ENCODE peak calls at places on chromosomes 4 and X, in eight cellular contexts. G is uterus, S is neural crest cell, O is fibroblast of pulmonary artery, Q is AG04450, K is PC-9, P is nephron progenitor cell, J is pancreas. D is an unnamed sample.

GRCh38 chr4:33025236-33025635 is 2305.1 kb downstream of the PCDH7 start:
- DNase-seq in S (no peak), G (no peak), Q (no peak), P (no peak), K (no peak), J (no peak), O (no peak), D (no peak)

GRCh38 chrX:1027133-1027532 is 185.3 kb downstream of the CRLF2 start:
- DNase-seq in G (no peak), K (no peak), Q (no peak), S (no peak), O (no peak), J (no peak), P (no peak), D (no peak)

GRCh38 chrX:140918398-140919043 is 83.9 kb upstream of the SPANXB1 start:
- DNase-seq in G (no peak), K (peak), Q (peak), O (peak), J (peak), S (peak), P (peak), D (peak)

GRCh38 chr4:15031993-15032660 is 29.8 kb downstream of the CPEB2 start:
- DNase-seq in Q (no peak), J (no peak), K (no peak), P (no peak), S (no peak), G (no peak), O (peak), D (no peak)

GRCh38 chr4:2798399-2799301 is 5.8 kb downstream of the SH3BP2 start:
- DNase-seq in S (no peak), O (peak), G (peak), K (peak), P (no peak), J (no peak), Q (no peak), D (peak)

GRCh38 chr4:140116442-140117104 is 37.4 kb downstream of the MAML3 start:
- DNase-seq in S (no peak), O (no peak), J (no peak), P (no peak), Q (no peak), K (no peak), G (no peak), D (peak)

GRCh38 chrX:151098996-151099395 is 77.4 kb upstream of the GPR50 start:
- DNase-seq in G (no peak), P (no peak), J (no peak), O (no peak), S (no peak), K (no peak), Q (no peak), D (no peak)

GRCh38 chrX:13647709-13648212 is 5.2 kb upstream of the TCEANC start:
- DNase-seq in K (peak), J (peak), O (peak), G (peak), Q (no peak), S (no peak), P (no peak), D (peak)

GRCh38 chr4:118981839-118982381 is 93.3 kb downstream of the SYNPO2 start:
- DNase-seq in P (peak), S (peak), G (peak), Q (peak), J (peak), K (peak), O (peak), D (peak)

GRCh38 chr4:125956281-125956680 is 641.5 kb downstream of the FAT4 start:
- DNase-seq in P (no peak), S (no peak), J (no peak), O (no peak), Q (no peak), G (no peak), K (no peak), D (no peak)

GRCh38 chrX:149013081-149013480 is 492.0 kb downstream of the IDS start:
- DNase-seq in J (no peak), G (no peak), P (no peak), S (no peak), K (no peak), Q (no peak), O (no peak), D (no peak)

GRCh38 chrX:109840585-109840984 is 107.5 kb upstream of the ACSL4 start:
- DNase-seq in S (no peak), K (peak), P (no peak), G (peak), Q (peak), J (no peak), O (peak), D (peak)

GRCh38 chrX:124190440-124190839 is 142.0 kb upstream of the TEX13D start:
- DNase-seq in Q (no peak), P (no peak), K (no peak), J (no peak), S (no peak), O (no peak), G (no peak), D (no peak)

GRCh38 chr4:78286281-78286680 is 229.2 kb downstream of the FRAS1 start:
- DNase-seq in P (no peak), O (no peak), S (no peak), J (no peak), K (no peak), Q (no peak), G (no peak), D (no peak)

GRCh38 chrX:74138943-74139342 is 165.0 kb upstream of the ZCCHC13 start:
- DNase-seq in S (no peak), Q (no peak), P (no peak), O (no peak), G (no peak), K (no peak), J (no peak), D (no peak)

GRCh38 chrX:117973175-117974075 is 143.2 kb downstream of the KLHL13 start:
- DNase-seq in O (no peak), P (peak), G (no peak), S (no peak), Q (no peak), J (no peak), K (no peak), D (no peak)

GRCh38 chrX:70755850-70756249 is 152.7 kb downstream of the TEX11 start:
- DNase-seq in O (no peak), J (no peak), G (no peak), S (no peak), P (no peak), Q (no peak), K (no peak), D (no peak)

GRCh38 chrX:6225307-6226052 is 3.2 kb downstream of the NLGN4X start:
- DNase-seq in Q (no peak), P (no peak), O (no peak), S (no peak), G (no peak), J (no peak), K (no peak), D (no peak)

GRCh38 chrX:12563121-12563520 is 228.1 kb upstream of the PRPS2 start:
- DNase-seq in K (no peak), O (peak), Q (peak), G (no peak), S (no peak), J (no peak), P (no peak), D (peak)

GRCh38 chr4:166400270-166400894 is 527.3 kb downstream of the TLL1 start:
- DNase-seq in G (no peak), Q (no peak), O (no peak), J (no peak), S (no peak), K (no peak), P (no peak), D (no peak)

GRCh38 chr4:150389896-150390530 is 191.9 kb upstream of the MAB21L2 start:
- DNase-seq in Q (no peak), O (peak), S (no peak), G (no peak), J (no peak), K (no peak), P (no peak), D (no peak)

GRCh38 chrX:135497736-135498135 is 22.7 kb upstream of the INTS6L start:
- DNase-seq in G (no peak), S (no peak), Q (no peak), J (no peak), K (no peak), P (no peak), O (no peak), D (no peak)

GRCh38 chrX:12979011-12979629 is 4.2 kb downstream of the TMSB4X start:
- DNase-seq in P (no peak), S (no peak), K (no peak), J (no peak), O (no peak), Q (no peak), G (no peak), D (no peak)

GRCh38 chrX:150767045-150767395 is 73.8 kb downstream of the MTMR1 start:
- DNase-seq in G (no peak), K (no peak), J (peak), Q (no peak), S (no peak), P (no peak), O (peak), D (peak)

GRCh38 chr4:74474345-74475099 is 29.6 kb downstream of the AREG start:
- DNase-seq in O (peak), S (no peak), Q (peak), K (no peak), J (peak), P (no peak), G (no peak), D (peak)

GRCh38 chrX:68307767-68308166 is 125.5 kb downstream of the OPHN1 start:
- DNase-seq in K (peak), S (no peak), O (peak), P (no peak), G (no peak), J (no peak), Q (peak), D (peak)

GRCh38 chr4:109631709-109632108 is 71.5 kb downstream of the CASP6 start:
- DNase-seq in O (peak), K (no peak), S (no peak), P (peak), Q (no peak), J (peak), G (peak), D (no peak)

GRCh38 chr4:74311696-74312313 is 3.5 kb downstream of the EPGN start:
- DNase-seq in K (no peak), O (peak), J (peak), G (no peak), Q (peak), S (peak), P (peak), D (peak)

GRCh38 chr4:83490876-83491450 is 6.1 kb upstream of the ABRAXAS1 start:
- DNase-seq in P (no peak), O (peak), K (no peak), J (no peak), Q (no peak), S (no peak), G (no peak), D (peak)

DNA sequence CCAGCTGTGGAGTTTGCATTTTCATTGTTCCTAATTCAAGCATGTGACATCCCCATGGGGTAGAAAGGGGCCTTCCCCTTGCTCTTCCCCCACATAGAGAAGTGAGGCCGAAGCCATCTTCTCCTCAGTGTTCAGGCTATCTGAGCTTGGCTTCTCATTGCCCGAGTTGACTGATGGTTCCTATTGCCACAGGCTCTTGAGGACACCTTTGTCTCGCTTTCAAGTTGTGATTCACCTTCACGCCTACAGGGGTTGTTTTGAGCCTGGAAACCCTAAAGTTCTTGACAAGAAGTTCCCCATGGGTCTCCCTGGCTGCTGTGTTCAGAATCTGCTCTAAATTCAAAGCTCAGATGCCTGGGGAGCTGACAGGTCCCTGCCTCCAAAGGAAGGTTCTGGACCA is 24.9 kb downstream of the CCNQ start:
- DNase-seq in Q (no peak), O (no peak), J (no peak), P (no peak), K (no peak), S (no peak), G (no peak), D (no peak)
- TF ChIP-seq CTCF in Q (no peak), O (no peak), J (no peak), P (no peak), K (no peak), S (no peak), G (no peak), D (no peak)

GRCh38 chr4:114115526-114115925 is 136.1 kb upstream of the ARSJ start:
- DNase-seq in K (no peak), S (no peak), G (no peak), J (no peak), Q (no peak), P (no peak), O (no peak), D (no peak)
- TF ChIP-seq CTCF in K (no peak), S (no peak), G (no peak), J (no peak), Q (no peak), P (no peak), O (no peak), D (no peak)

GRCh38 chr4:188417181-188417580 is 277.9 kb downstream of the TRIML1 start:
- DNase-seq in P (no peak), S (no peak), O (no peak), K (peak), G (no peak), J (no peak), Q (no peak), D (peak)
- TF ChIP-seq CTCF in P (no peak), S (no peak), O (no peak), K (no peak), G (no peak), J (no peak), Q (no peak), D (no peak)

GRCh38 chr4:24720979-24721378 is 74.4 kb upstream of the SOD3 start:
- DNase-seq in K (no peak), S (no peak), Q (no peak), O (no peak), G (no peak), P (no peak), J (no peak), D (no peak)

GRCh38 chr4:24727390-24727789 is 68.0 kb upstream of the SOD3 start:
- DNase-seq in Q (no peak), K (no peak), J (no peak), O (no peak), G (no peak), P (no peak), S (no peak), D (no peak)

GRCh38 chr4:24719615-24720014 is 75.8 kb upstream of the SOD3 start:
- DNase-seq in Q (no peak), K (no peak), G (no peak), S (no peak), O (no peak), P (no peak), J (no peak), D (no peak)

GRCh38 chr4:24722026-24722568 is 73.3 kb upstream of the SOD3 start:
- DNase-seq in O (no peak), J (no peak), Q (no peak), K (no peak), P (no peak), G (no peak), S (no peak), D (peak)
- TF ChIP-seq CTCF in O (no peak), J (no peak), Q (no peak), K (no peak), P (no peak), G (no peak), S (no peak), D (no peak)

DNA sequence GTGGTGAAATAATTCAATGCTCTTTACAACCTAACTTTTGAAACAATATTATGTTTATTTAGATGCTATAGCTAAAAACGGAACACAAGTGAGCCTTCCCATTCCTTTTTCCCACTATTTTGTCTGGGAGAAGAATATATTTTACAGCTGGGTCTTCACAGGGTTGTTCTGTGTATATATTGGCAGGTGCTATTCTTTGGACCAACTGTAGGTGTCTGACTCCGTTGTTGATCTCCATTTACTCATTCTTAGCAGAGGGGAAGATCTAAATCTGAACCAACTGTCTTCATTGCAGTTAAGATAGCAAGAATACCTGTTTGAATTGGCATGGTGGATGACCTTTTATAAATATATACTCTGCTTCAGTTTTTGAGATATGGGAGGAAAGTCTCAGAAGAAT is 257.4 kb downstream of the CFAP299 start:
- DNase-seq in K (no peak), P (no peak), Q (no peak), S (no peak), J (no peak), G (no peak), O (no peak), D (peak)
- TF ChIP-seq CTCF in K (no peak), P (peak), Q (no peak), S (peak), J (no peak), G (no peak), O (no peak), D (no peak)

D was measured in MCF 10A.